ENCODE peak calls at places on chromosomes 12 and 14, in four cellular contexts. W is Caki2, F is NCI-H524, X is IMR-90. K is an unnamed sample.

GRCh38 chr14:74982661-74983060 is 20.1 kb upstream of the EIF2B2 start:
- DNase-seq in X (no peak), F (no peak), W (no peak), K (no peak)

GRCh38 chr12:89504560-89505346 is 19.8 kb downstream of the GALNT4 start:
- DNase-seq in F (no peak), W (no peak), X (peak; percentile 75), K (no peak)

GRCh38 chr12:130126023-130126432 is 36.2 kb upstream of the FZD10 start:
- DNase-seq in X (no peak), F (no peak), W (peak; percentile 36), K (no peak)

GRCh38 chr12:18658829-18659228 is 79.0 kb downstream of the PLCZ1 start:
- DNase-seq in F (no peak), X (peak; percentile 15), W (peak; percentile 40), K (peak; percentile 27)

GRCh38 chr14:33998263-33998662 is 47.4 kb upstream of the EGLN3 start:
- DNase-seq in X (no peak), W (no peak), F (no peak), K (no peak)

GRCh38 chr12:124495194-124495983 is 72.0 kb downstream of the NCOR2 start:
- DNase-seq in W (no peak), F (no peak), X (no peak), K (no peak)

GRCh38 chr12:54173066-54173726 is 15.6 kb downstream of the SMUG1 start:
- DNase-seq in X (no peak), W (no peak), F (peak; percentile 75), K (no peak)

GRCh38 chr12:15011162-15011561 is 38.3 kb downstream of the PDE6H start:
- DNase-seq in W (no peak), X (no peak), F (peak; percentile 26), K (no peak)

GRCh38 chr14:89572566-89573398 is 155.7 kb upstream of the FOXN3 start:
- DNase-seq in X (no peak), F (no peak), W (no peak), K (no peak)

GRCh38 chr14:53537421-53538315 is 384.5 kb upstream of the DDHD1 start:
- DNase-seq in X (peak; percentile 40), W (no peak), F (no peak), K (no peak)

GRCh38 chr12:100758083-100758482 is 36.5 kb upstream of the ANO4 start:
- DNase-seq in W (no peak), F (peak; percentile 93), X (no peak), K (no peak)

GRCh38 chr12:85835810-85836715 is at the start of gene RASSF9:
- DNase-seq in F (no peak), W (no peak), X (peak; percentile 43), K (peak; percentile 83)

GRCh38 chr12:118151755-118152154 is 15.8 kb downstream of the PEBP1 start:
- DNase-seq in F (no peak), X (no peak), W (no peak), K (no peak)

GRCh38 chr14:38721822-38722431 is 381.1 kb downstream of the SEC23A start:
- DNase-seq in F (peak; percentile 70), X (peak; percentile 31), W (peak; percentile 16), K (no peak)

GRCh38 chr12:12788675-12789368 is 3.4 kb downstream of the APOLD1 start:
- DNase-seq in W (peak; percentile 63), X (peak; percentile 82), F (peak; percentile 76), K (peak; percentile 43)

GRCh38 chr12:60066655-60067054 is 470.8 kb downstream of the SLC16A7 start:
- DNase-seq in F (no peak), W (no peak), X (no peak), K (no peak)

GRCh38 chr12:52741378-52742195 is 35.6 kb downstream of the KRT76 start:
- DNase-seq in W (peak; percentile 55), F (no peak), X (peak; percentile 46), K (no peak)

GRCh38 chr12:114710151-114710550 is 26.2 kb upstream of the TBX3 start:
- DNase-seq in F (no peak), W (no peak), X (no peak), K (no peak)

GRCh38 chr12:116423053-116423452 is 136.1 kb upstream of the MAP1LC3B2 start:
- DNase-seq in W (no peak), F (no peak), X (peak; percentile 82), K (no peak)

GRCh38 chr12:63915105-63915830 is 70.8 kb downstream of the SRGAP1 start:
- DNase-seq in F (no peak), W (peak; percentile 60), X (peak; percentile 71), K (peak; percentile 51)

GRCh38 chr14:84976805-84977204 is 553.1 kb upstream of the FLRT2 start:
- DNase-seq in X (no peak), W (no peak), F (no peak), K (no peak)

GRCh38 chr12:75551477-75551876 is 40.1 kb upstream of the KRR1 start:
- DNase-seq in W (no peak), X (no peak), F (no peak), K (no peak)

GRCh38 chr14:23066855-23067744 is 9.8 kb upstream of the CDH24 start:
- DNase-seq in W (no peak), X (no peak), F (no peak), K (no peak)

GRCh38 chr14:57080691-57081090 is 188.0 kb downstream of the EXOC5 start:
- DNase-seq in X (no peak), F (peak; percentile 88), W (no peak), K (no peak)

GRCh38 chr14:74141703-74142102 is 56.9 kb downstream of the LIN52 start:
- DNase-seq in F (no peak), W (no peak), X (no peak), K (peak; percentile 83)

GRCh38 chr14:65054471-65055085 is 47.7 kb downstream of the MAX start:
- DNase-seq in X (no peak), W (no peak), F (no peak), K (no peak)

K was measured in epithelial cell of proximal tubule.